ENCODE peak calls at places on chromosomes 13 and 19, in four cellular contexts. C is fibroblast of the aortic adventitia, R is type B pancreatic cell, T is GM06990. I is an unnamed sample.

GRCh38 chr19:23099966-23100365 is 16.9 kb upstream of the ZNF730 start:
- DNase-seq in C (no peak), R (no peak), T (no peak), I (no peak)

GRCh38 chr19:325173-325936 is 19.2 kb downstream of the MIER2 start:
- DNase-seq in C (no peak), R (no peak), T (no peak), I (no peak)

GRCh38 chr13:32407854-32408253 is 20.1 kb downstream of the N4BP2L1 start:
- DNase-seq in T (no peak), R (no peak), C (no peak), I (no peak)

GRCh38 chr19:40754611-40755247 is 3.7 kb downstream of the SNRPA start:
- DNase-seq in C (no peak), R (no peak), T (peak), I (no peak)

GRCh38 chr19:44552324-44552723 is 22.8 kb upstream of the CEACAM20 start:
- DNase-seq in T (peak), R (no peak), C (peak), I (no peak)

GRCh38 chr19:4638828-4639530 is at the start of gene TNFAIP8L1:
- DNase-seq in C (peak), T (peak), R (peak), I (peak)

GRCh38 chr13:112818040-112818697 is 128.3 kb downstream of the ATP11A start:
- DNase-seq in R (no peak), T (no peak), C (no peak), I (no peak)

GRCh38 chr19:45224645-45225044 is 20.6 kb downstream of the EXOC3L2 start:
- DNase-seq in R (no peak), C (no peak), T (no peak), I (no peak)

GRCh38 chr19:48560095-48560530 is 8.1 kb downstream of the SULT2B1 start:
- DNase-seq in R (no peak), C (no peak), T (no peak), I (no peak)

GRCh38 chr19:36214388-36215275 is at the start of the genes ZNF146 and ZNF565:
- DNase-seq in T (peak), R (peak), C (peak), I (peak)

GRCh38 chr19:4868286-4868834 is 893 bp upstream of the PLIN3 start:
- DNase-seq in R (no peak), C (no peak), T (no peak), I (no peak)

GRCh38 chr13:109971745-109972090 is 185.3 kb upstream of the IRS2 start:
- DNase-seq in T (no peak), C (no peak), R (no peak), I (no peak)

GRCh38 chr13:75749407-75749806 is 113.3 kb downstream of the LMO7 start:
- DNase-seq in C (peak), T (no peak), R (no peak), I (peak)

GRCh38 chr19:42282036-42282762 is 13.1 kb downstream of the CIC start:
- DNase-seq in T (peak), C (peak), R (no peak), I (no peak)

GRCh38 chr13:113149711-113150544 is 8.5 kb upstream of the PROZ start:
- DNase-seq in T (no peak), R (peak), C (no peak), I (no peak)

GRCh38 chr13:38979891-38980627 is 10.6 kb downstream of the STOML3 start:
- DNase-seq in C (peak), T (no peak), R (no peak), I (no peak)

GRCh38 chr19:11092181-11092538 is 2.9 kb downstream of the LDLR start:
- DNase-seq in C (peak), T (no peak), R (no peak), I (peak)

GRCh38 chr13:80141114-80141849 is 199.6 kb downstream of the SPRY2 start:
- DNase-seq in R (no peak), C (peak), T (no peak), I (peak)

GRCh38 chr13:49499889-49500660 is 4.3 kb downstream of the PHF11 start:
- DNase-seq in R (no peak), T (no peak), C (peak), I (peak)

GRCh38 chr13:49498211-49498610 is 2.5 kb downstream of the PHF11 start:
- DNase-seq in R (no peak), C (no peak), T (no peak), I (no peak)

GRCh38 chr13:49495783-49496762 is at the start of gene PHF11:
- DNase-seq in R (peak), C (peak), T (peak), I (peak)

GRCh38 chr13:49497272-49497671 is 1.5 kb downstream of the PHF11 start:
- DNase-seq in R (no peak), C (no peak), T (no peak), I (no peak)

GRCh38 chr13:49494645-49495044 is 1.1 kb upstream of the PHF11 start:
- DNase-seq in C (no peak), T (no peak), R (no peak), I (no peak)
- TF ChIP-seq CTCF in C (no peak), T (no peak), R (no peak), I (no peak)

GRCh38 chr13:94713556-94714182 is 1.3 kb upstream of the SOX21 start:
- DNase-seq in C (no peak), T (no peak), R (no peak), I (peak)

GRCh38 chr13:94711561-94712286 is 621 bp downstream of the SOX21 start:
- DNase-seq in C (no peak), T (no peak), R (no peak), I (peak)

GRCh38 chr13:94712812-94713555 is 639 bp upstream of the SOX21 start:
- DNase-seq in C (peak), T (peak), R (peak), I (peak)

GRCh38 chr13:94712287-94712811 is at the start of gene SOX21:
- DNase-seq in R (no peak), T (peak), C (no peak), I (no peak)

GRCh38 chr13:94716016-94716415 is 3.7 kb upstream of the SOX21 start:
- DNase-seq in T (no peak), C (no peak), R (no peak), I (peak)
- TF ChIP-seq CTCF in T (no peak), C (peak), R (peak), I (peak)

GRCh38 chr13:29733069-29733700 is 117.2 kb downstream of the UBL3 start:
- DNase-seq in R (no peak), C (no peak), T (no peak), I (no peak)

DNA sequence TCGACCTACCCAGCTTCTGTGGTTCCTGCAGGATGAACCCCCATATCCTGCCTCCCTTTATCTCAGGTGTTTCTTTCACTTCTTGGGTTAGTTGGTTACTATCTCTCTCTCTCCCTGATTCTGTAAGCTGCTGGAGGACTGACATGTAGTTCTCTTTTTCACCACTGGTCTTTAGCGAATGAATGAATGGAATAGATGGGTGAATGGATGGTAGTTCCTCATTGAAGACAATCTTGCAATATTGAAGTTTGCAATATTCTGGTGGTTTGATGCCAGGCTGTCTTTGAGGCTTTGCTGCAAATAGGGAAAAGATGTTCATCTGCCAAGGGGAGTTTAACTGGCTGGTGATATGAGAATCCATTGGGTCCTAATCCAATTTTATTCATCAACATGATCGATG is 120.2 kb downstream of the UBL3 start:
- DNase-seq in R (no peak), T (no peak), C (no peak), I (no peak)
- TF ChIP-seq CTCF in R (peak), T (peak), C (peak), I (no peak)

DNA sequence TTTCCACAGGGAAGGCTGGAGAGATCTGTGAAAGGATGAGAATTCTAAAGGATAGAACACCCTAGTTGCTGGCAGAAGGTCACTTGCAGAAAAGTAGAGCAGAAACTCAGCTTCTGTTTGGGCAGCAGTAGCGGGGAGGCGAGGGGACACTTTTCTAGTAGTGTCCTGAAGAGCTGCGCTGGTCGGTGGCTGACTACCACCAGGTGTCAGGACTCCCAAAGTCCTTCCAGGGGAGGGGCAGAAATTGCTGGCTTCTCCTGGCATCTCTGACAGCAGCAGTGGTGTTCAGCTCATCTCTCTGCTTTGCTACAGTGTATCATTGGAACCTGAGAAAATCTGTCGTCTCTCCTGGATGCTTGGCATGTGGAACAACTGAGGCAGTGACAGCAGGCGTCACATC is 120.9 kb downstream of the ZDHHC20 start:
- DNase-seq in R (no peak), T (no peak), C (no peak), I (no peak)
- TF ChIP-seq CTCF in R (no peak), T (no peak), C (no peak), I (no peak)

DNA sequence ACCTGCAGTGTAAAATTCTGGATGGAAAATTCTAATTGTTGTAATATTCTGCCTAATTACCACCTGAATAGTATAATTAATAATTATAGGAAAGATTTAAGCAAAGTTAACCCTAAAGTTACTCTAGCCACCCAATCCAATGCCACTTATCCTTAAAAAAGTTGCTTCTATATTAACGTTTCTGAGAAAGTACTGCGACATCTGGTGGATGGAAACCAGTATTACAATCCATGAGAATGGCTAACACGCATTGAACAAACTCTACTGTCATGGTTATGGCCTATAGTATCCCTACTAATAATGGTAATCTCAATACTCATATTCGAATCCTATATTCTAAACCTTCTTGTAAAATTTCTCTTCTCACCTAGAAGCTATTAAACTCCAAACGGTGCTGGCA is 1551.8 kb downstream of the SLITRK1 start:
- DNase-seq in T (no peak), C (peak), R (no peak), I (peak)
- TF ChIP-seq CTCF in T (peak), C (peak), R (peak), I (peak)

GRCh38 chr19:39412100-39412866 is at the start of gene PLEKHG2:
- DNase-seq in T (peak), C (peak), R (peak), I (peak)
- TF ChIP-seq CTCF in T (peak), C (peak), R (peak), I (peak)

DNA sequence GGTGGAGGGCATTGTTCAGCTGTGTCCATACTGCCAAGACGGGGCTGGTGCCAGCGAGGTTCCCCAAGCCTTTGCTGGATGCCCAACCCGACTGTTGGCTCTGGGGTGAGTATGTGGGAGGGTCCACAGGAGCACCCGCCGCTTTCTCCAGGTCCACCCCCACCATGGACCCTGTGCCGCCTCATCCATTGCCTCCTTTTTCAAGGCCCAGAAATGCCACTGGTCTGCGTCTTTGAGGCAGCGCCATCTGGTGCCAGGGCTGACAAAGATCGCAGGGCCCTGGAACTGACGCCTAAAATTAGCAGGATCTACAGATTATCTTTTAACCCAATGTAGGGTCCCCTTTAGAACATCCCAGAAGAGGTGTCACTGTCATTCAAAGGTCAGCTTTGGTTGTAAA is 34.6 kb downstream of the NFIX start:
- DNase-seq in C (peak), T (no peak), R (no peak), I (no peak)
- TF ChIP-seq CTCF in C (peak), T (peak), R (peak), I (peak)

DNA sequence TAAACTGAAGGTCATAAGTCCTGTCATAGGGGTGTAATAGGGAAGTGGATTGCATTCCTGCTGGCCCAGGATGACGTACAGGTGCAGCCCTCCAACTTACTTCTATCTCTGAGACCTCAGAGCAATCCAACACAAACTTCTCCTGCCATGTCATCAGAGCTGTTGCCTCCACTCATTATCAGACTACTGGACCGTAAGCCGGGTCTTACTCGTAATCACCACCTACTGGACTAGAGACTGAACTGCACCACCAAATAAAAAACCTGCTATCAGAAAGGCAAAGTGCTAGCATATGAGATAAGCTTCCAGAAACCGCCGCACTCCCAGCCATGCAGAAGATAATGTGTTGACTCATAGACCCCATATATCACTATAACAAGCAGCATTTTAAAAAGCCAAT is 102.1 kb downstream of the SLITRK1 start:
- DNase-seq in T (no peak), C (peak), R (no peak), I (peak)
- TF ChIP-seq CTCF in T (peak), C (peak), R (peak), I (peak)

DNA sequence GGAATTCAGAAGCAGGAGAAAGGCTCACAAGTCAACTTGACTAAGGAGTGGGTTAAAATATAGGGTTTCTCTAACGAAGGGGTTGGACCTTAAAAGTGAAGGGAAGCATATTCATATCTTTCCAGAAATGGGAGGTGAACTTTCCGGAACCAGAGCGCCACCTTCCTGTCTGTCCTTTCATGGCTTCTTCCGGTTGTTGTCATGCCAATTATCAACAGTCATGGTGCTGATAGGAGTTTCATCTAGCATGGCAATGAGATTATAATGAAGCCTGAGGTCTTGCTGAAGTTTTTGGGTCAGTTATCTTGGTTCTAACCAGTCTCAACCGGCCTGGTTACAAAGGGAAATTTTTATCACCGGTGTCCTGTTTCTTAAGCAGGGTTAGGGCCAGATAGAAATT is 162.9 kb upstream of the NBEA start:
- DNase-seq in C (no peak), T (no peak), R (no peak), I (no peak)
- TF ChIP-seq CTCF in C (no peak), T (peak), R (no peak), I (no peak)